ENCODE peak calls at places on chromosomes 12 and 14, in six cellular contexts. S is NCI-H2029; T is cardiac fibroblast; D is iPS-NIHi11; G is activated CD4-positive, alpha-beta memory T cell treated with anti-CD3 and anti-CD28 coated beads for 36 hours; P is LoVo. I is an unnamed sample.

GRCh38 chr12:73659802-73660201 is 877.8 kb upstream of the ATXN7L3B start:
- DNase-seq in S (no peak), G (no peak), T (no peak), P (no peak), D (no peak), I (no peak)

GRCh38 chr12:71664411-71665108 is 459 bp downstream of the THAP2 start:
- DNase-seq in G (no peak), D (no peak), P (no peak), S (peak; percentile 79), T (no peak), I (no peak)

GRCh38 chr12:128784030-128784770 is 39.6 kb downstream of the SLC15A4 start:
- DNase-seq in P (no peak), T (peak; percentile 4), D (no peak), G (no peak), S (no peak), I (no peak)

GRCh38 chr12:41932470-41932991 is 212.1 kb downstream of the GXYLT1 start:
- DNase-seq in D (peak; percentile 81), G (peak; percentile 15), S (peak; percentile 95), P (no peak), T (peak; percentile 48), I (peak; percentile 69)

GRCh38 chr12:120468271-120468845 is 1.2 kb downstream of the SRSF9 start:
- DNase-seq in T (peak; percentile 74), D (peak; percentile 21), P (peak; percentile 23), S (no peak), G (peak; percentile 49), I (peak; percentile 49)

GRCh38 chr12:40802656-40803055 is 110.4 kb downstream of the CNTN1 start:
- DNase-seq in P (no peak), S (no peak), T (no peak), G (no peak), D (no peak), I (no peak)

GRCh38 chr12:49524660-49525324 is 14.0 kb upstream of the KCNH3 start:
- DNase-seq in P (no peak), S (no peak), D (no peak), T (peak; percentile 82), G (no peak), I (no peak)

GRCh38 chr12:89098390-89099102 is 253.8 kb downstream of the DUSP6 start:
- DNase-seq in S (peak; percentile 76), G (no peak), P (no peak), T (peak; percentile 26), D (peak; percentile 54), I (peak; percentile 13)

GRCh38 chr12:102407776-102408486 is 72.4 kb downstream of the IGF1 start:
- DNase-seq in P (peak; percentile 31), T (no peak), G (no peak), D (no peak), S (no peak), I (no peak)

GRCh38 chr14:74988131-74988530 is 14.6 kb upstream of the EIF2B2 start:
- DNase-seq in P (peak; percentile 37), T (peak; percentile 63), S (peak; percentile 13), D (no peak), G (no peak), I (no peak)

GRCh38 chr14:93012516-93013367 is 89.8 kb downstream of the CHGA start:
- DNase-seq in P (no peak), D (no peak), G (no peak), T (no peak), S (no peak), I (no peak)

GRCh38 chr12:89064780-89065179 is 287.5 kb downstream of the DUSP6 start:
- DNase-seq in S (no peak), D (no peak), T (no peak), G (peak; percentile 23), P (no peak), I (no peak)

GRCh38 chr12:12600659-12601058 is 11.0 kb upstream of the CREBL2 start:
- DNase-seq in S (no peak), T (no peak), P (no peak), G (no peak), D (no peak), I (no peak)

GRCh38 chr12:55642275-55643068 is 5.8 kb downstream of the OR10P1 start:
- DNase-seq in P (no peak), G (peak; percentile 59), D (no peak), S (no peak), T (no peak), I (no peak)

GRCh38 chr12:71439613-71440392 is at the start of gene LGR5:
- DNase-seq in G (peak; percentile 43), T (peak; percentile 25), P (peak; percentile 78), D (peak; percentile 68), S (no peak), I (peak; percentile 76)

GRCh38 chr12:90672081-90672480 is 282.9 kb downstream of the CCER1 start:
- DNase-seq in P (no peak), S (no peak), D (no peak), T (peak; percentile 15), G (no peak), I (no peak)

GRCh38 chr12:20213851-20214250 is 154.5 kb upstream of the PDE3A start:
- DNase-seq in S (no peak), D (no peak), G (no peak), T (peak; percentile 41), P (no peak), I (no peak)

GRCh38 chr14:76772300-76773187 is 11.3 kb downstream of the VASH1 start:
- DNase-seq in P (no peak), S (no peak), T (peak; percentile 97), G (peak; percentile 4), D (peak; percentile 58), I (peak; percentile 65)

GRCh38 chr12:123356159-123356670 is 8.4 kb downstream of the SBNO1 start:
- DNase-seq in P (no peak), G (no peak), D (no peak), S (no peak), T (no peak), I (no peak)

GRCh38 chr12:54222609-54223008 is 33.8 kb upstream of the SMUG1 start:
- DNase-seq in P (peak; percentile 30), T (peak; percentile 65), G (no peak), D (no peak), S (no peak), I (no peak)

GRCh38 chr12:126191037-126191891 is 1126.0 kb downstream of the AACS start:
- DNase-seq in G (no peak), D (no peak), P (no peak), S (peak; percentile 41), T (no peak), I (peak; percentile 15)

GRCh38 chr14:53458368-53458814 is 305.3 kb upstream of the DDHD1 start:
- DNase-seq in G (no peak), D (peak; percentile 26), T (peak; percentile 56), P (peak; percentile 73), S (no peak), I (no peak)

GRCh38 chr14:58950555-58950954 is 237.9 kb upstream of the DAAM1 start:
- DNase-seq in D (no peak), S (no peak), G (no peak), T (no peak), P (no peak), I (no peak)

GRCh38 chr12:113815031-113815430 is 151.1 kb downstream of the RBM19 start:
- DNase-seq in D (no peak), G (no peak), P (no peak), S (peak; percentile 63), T (no peak), I (no peak)

GRCh38 chr12:95838125-95838524 is 20.6 kb upstream of the SNRPF start:
- DNase-seq in S (peak; percentile 67), D (no peak), P (peak; percentile 42), T (peak; percentile 53), G (no peak), I (peak; percentile 41)

GRCh38 chr14:100860556-100861187 is 34.8 kb downstream of the MEG3 start:
- DNase-seq in T (no peak), G (no peak), D (no peak), P (no peak), S (no peak), I (no peak)

GRCh38 chr12:108699955-108700563 is 31.3 kb downstream of the CORO1C start:
- DNase-seq in S (no peak), T (peak; percentile 53), P (no peak), D (no peak), G (no peak), I (no peak)

GRCh38 chr14:72739446-72740405 is 154.2 kb downstream of the DPF3 start:
- DNase-seq in D (no peak), S (no peak), T (no peak), P (no peak), G (no peak), I (no peak)

GRCh38 chr12:58528266-58528665 is 392.0 kb downstream of the LRIG3 start:
- DNase-seq in T (no peak), S (no peak), D (no peak), G (no peak), P (no peak), I (no peak)

GRCh38 chr14:24258548-24259265 is 4.3 kb downstream of the TGM1 start:
- DNase-seq in D (no peak), T (no peak), P (no peak), G (no peak), S (no peak), I (no peak)

GRCh38 chr12:117071009-117071408 is 28.2 kb downstream of the TESC start:
- DNase-seq in P (no peak), T (no peak), D (no peak), G (no peak), S (no peak), I (no peak)

GRCh38 chr14:95054346-95055280 is 102.7 kb downstream of the DICER1 start:
- DNase-seq in G (no peak), P (no peak), T (no peak), D (no peak), S (no peak), I (no peak)

GRCh38 chr12:49369723-49370145 is 2.5 kb downstream of the SPATS2 start:
- DNase-seq in D (peak; percentile 39), S (peak; percentile 49), T (peak; percentile 66), G (peak; percentile 43), P (no peak), I (peak; percentile 51)

GRCh38 chr12:48780381-48781025 is 8.4 kb downstream of the ADCY6 start:
- DNase-seq in G (no peak), S (no peak), D (no peak), P (no peak), T (no peak), I (no peak)

GRCh38 chr14:59189281-59189821 is 884 bp downstream of the DAAM1 start:
- DNase-seq in D (peak; percentile 13), S (no peak), G (peak; percentile 42), T (peak; percentile 33), P (peak; percentile 7), I (peak; percentile 54)

GRCh38 chr12:13941258-13942249 is 39.8 kb downstream of the GRIN2B start:
- DNase-seq in D (peak; percentile 72), S (no peak), P (peak; percentile 93), G (peak; percentile 33), T (peak; percentile 47), I (peak; percentile 89)

GRCh38 chr12:20040194-20040593 is 328.1 kb upstream of the PDE3A start:
- DNase-seq in G (no peak), D (no peak), S (no peak), P (no peak), T (no peak), I (no peak)

GRCh38 chr14:34030864-34031263 is 80.0 kb upstream of the EGLN3 start:
- DNase-seq in P (no peak), S (peak; percentile 45), T (peak; percentile 91), D (no peak), G (no peak), I (peak; percentile 37)

GRCh38 chr14:35480119-35480769 is 53.7 kb upstream of the INSM2 start:
- DNase-seq in G (no peak), S (no peak), P (no peak), T (no peak), D (no peak), I (no peak)